ENCODE peak calls at places on chromosomes 12 and 14, in four cellular contexts. U is IMR-90, X is stomach, S is ovary. N is an unnamed sample.

GRCh38 chr12:91551927-91552326 is 369.3 kb upstream of the DCN start:
- DNase-seq in U (no peak), X (no peak), S (no peak), N (no peak)

GRCh38 chr14:93663317-93663716 is 125.0 kb downstream of the PRIMA1 start:
- DNase-seq in U (no peak), X (no peak), S (no peak), N (no peak)

GRCh38 chr14:34029921-34030334 is 79.1 kb upstream of the EGLN3 start:
- DNase-seq in U (no peak), X (peak; percentile 47), S (peak; percentile 29), N (no peak)

GRCh38 chr14:69651653-69652052 is 40.3 kb downstream of the SUSD6 start:
- DNase-seq in U (peak; percentile 28), X (no peak), S (no peak), N (no peak)

GRCh38 chr14:78997811-78998210 is 827.6 kb downstream of the NRXN3 start:
- DNase-seq in U (peak; percentile 71), X (no peak), S (no peak), N (no peak)

GRCh38 chr12:14554281-14555008 is 13.2 kb downstream of the PLBD1 start:
- DNase-seq in U (no peak), X (peak; percentile 92), S (no peak), N (peak; percentile 84)

GRCh38 chr12:131494741-131495524 is 216.0 kb upstream of the SFSWAP start:
- DNase-seq in U (no peak), X (no peak), S (no peak), N (no peak)

GRCh38 chr12:28498850-28499249 is 308.6 kb downstream of the CCDC91 start:
- DNase-seq in U (no peak), X (no peak), S (no peak), N (no peak)

GRCh38 chr12:66087365-66087943 is 43.1 kb downstream of the LLPH start:
- DNase-seq in U (peak; percentile 88), X (peak; percentile 60), S (peak; percentile 73), N (no peak)

GRCh38 chr14:23626946-23627345 is 9.2 kb upstream of the DHRS2 start:
- DNase-seq in U (no peak), X (no peak), S (no peak), N (no peak)

GRCh38 chr12:57756406-57757341 is 1.8 kb downstream of the MARCHF9 start:
- DNase-seq in U (no peak), X (peak; percentile 59), S (no peak), N (peak; percentile 92)

GRCh38 chr14:99592933-99593753 is 10.9 kb downstream of the CCDC85C start:
- DNase-seq in U (no peak), X (no peak), S (no peak), N (no peak)

GRCh38 chr12:62761658-62762057 is 173.3 kb downstream of the PPM1H start:
- DNase-seq in U (no peak), X (no peak), S (no peak), N (no peak)

GRCh38 chr14:74947353-74948227 is 7.8 kb downstream of the PGF start:
- DNase-seq in U (no peak), X (no peak), S (no peak), N (no peak)

GRCh38 chr14:74946659-74947281 is 8.6 kb downstream of the PGF start:
- DNase-seq in U (no peak), X (no peak), S (no peak), N (no peak)

GRCh38 chr14:74945261-74945851 is 10.0 kb downstream of the PGF start:
- DNase-seq in U (no peak), X (no peak), S (no peak), N (no peak)

GRCh38 chr14:74948228-74949175 is 6.9 kb downstream of the PGF start:
- DNase-seq in U (no peak), X (no peak), S (no peak), N (no peak)

DNA sequence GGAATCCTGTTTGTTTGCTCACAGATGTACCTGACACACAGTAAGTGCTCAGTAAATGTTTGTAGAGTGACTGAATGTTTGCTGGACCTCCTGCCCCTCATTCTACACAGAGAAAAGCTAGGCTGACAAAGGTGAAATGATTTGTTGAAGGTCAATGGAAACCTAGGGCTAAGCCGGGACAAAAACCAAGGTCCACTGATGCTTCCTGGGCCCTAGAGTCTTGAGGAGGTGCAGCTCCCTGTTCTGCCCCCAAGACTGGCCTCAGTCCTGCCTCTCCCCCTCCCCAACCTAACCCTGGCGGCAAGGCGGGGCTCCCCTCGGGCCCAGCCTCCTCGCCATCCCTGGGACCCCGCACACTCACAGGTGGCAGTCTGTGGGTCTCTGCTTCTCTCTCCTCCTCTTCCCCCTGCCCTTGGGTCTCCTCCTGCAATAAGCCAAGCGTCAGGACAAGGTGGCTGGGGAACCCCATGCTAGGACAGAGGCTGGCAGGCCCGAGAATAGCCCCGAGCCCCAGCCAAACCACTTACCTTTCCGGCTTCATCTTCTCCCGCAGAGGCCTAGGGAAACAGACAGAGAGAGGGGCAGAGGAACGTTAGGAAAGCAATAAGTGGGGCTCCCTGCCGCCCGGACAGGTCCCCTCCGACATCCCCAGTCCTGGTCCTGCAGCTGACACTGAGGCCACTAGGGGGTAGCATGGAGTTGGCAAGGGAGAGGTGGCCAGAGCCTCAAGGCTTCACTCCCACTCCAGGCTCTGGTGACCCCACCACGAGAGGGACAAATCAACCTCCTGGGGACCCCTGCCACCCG is 9.3 kb downstream of the PGF start:
- DNase-seq in U (peak; percentile 59), X (peak; percentile 78), S (peak; percentile 78), N (peak; percentile 91)
- TF ChIP-seq POLR2A in U (peak; percentile 38), X (no peak), S (no peak), N (no peak)

DNA sequence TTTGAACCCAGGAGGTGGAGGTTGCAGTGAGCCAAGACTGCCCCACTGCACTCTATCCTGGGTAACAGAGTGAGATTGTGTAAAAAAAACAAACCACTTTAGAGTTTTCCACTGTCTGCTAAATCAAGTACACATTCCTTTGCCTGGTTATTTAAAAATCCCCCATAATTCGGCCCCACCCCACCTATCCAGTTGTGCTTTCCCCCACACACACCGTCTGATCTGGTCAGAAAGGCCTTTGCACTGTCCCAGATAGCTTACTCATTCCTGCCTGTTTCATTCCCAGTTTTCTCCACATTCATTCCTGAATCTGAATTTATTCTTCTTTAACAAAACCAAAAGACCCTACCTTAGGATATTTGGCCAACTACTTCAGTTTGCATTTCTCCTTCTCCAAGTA is 29.5 kb downstream of the NINJ2 start:
- DNase-seq in U (no peak), X (no peak), S (no peak), N (no peak)
- H3K4me1 ChIP-seq in U (peaks cover 7% of the 10 kb centered on the region), X (peaks cover 27% of the 10 kb centered on the region), S (no peaks in the 10 kb centered on the region), N (peaks cover 87% of the 10 kb centered on the region)

DNA sequence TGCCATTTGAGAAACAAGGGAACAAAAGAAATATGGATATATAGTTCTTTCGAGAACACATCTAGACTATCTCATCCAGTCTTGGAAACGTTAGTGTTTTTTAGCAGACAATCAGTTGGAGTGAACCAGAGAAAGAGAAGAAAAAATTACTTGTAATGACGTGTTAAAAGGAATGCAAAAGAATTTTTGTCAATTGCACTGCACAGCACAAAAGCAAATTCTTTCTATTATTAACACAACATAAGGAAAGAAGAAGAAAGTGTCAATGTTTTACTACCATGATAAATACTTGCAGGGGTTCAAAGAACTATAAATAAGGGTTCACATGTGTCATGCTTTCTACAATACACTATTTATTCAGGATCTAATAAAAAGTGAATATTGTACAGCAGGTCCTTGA is 27.5 kb upstream of the GSG1 start:
- DNase-seq in U (no peak), X (no peak), S (no peak), N (no peak)
- H3K4me3 ChIP-seq in U (no peak overlapping the region), X (no peak overlapping the region), S (no peak overlapping the region), N (no peak overlapping the region)

GRCh38 chr12:109590566-109590965 is 17.0 kb downstream of the MVK start:
- DNase-seq in U (no peak), X (no peak), S (no peak), N (no peak)

GRCh38 chr12:109587921-109588320 is 14.3 kb downstream of the MVK start:
- DNase-seq in U (no peak), X (no peak), S (no peak), N (no peak)

GRCh38 chr12:109589691-109590245 is 16.2 kb downstream of the MVK start:
- DNase-seq in U (no peak), X (no peak), S (no peak), N (no peak)

GRCh38 chr12:109589240-109589590 is 15.6 kb downstream of the MVK start:
- DNase-seq in U (no peak), X (no peak), S (no peak), N (no peak)

GRCh38 chr12:109588461-109589239 is 15.1 kb downstream of the MVK start:
- DNase-seq in U (no peak), X (no peak), S (no peak), N (no peak)
- TF ChIP-seq POLR2A in U (no peak), X (no peak), S (no peak), N (no peak)

GRCh38 chr12:110037315-110037714 is 11.0 kb downstream of the C12orf76 start:
- DNase-seq in U (no peak), X (no peak), S (no peak), N (no peak)
- H3K4me1 ChIP-seq in U (peaks cover 22% of the 10 kb centered on the region), X (peaks cover 16% of the 10 kb centered on the region), S (peaks cover 6% of the 10 kb centered on the region), N (peaks cover 11% of the 10 kb centered on the region)

GRCh38 chr12:21657336-21658077 is at the start of gene LDHB:
- DNase-seq in U (peak; percentile 96), X (peak; percentile 94), S (peak; percentile 93), N (peak; percentile 94)

GRCh38 chr12:21651821-21652220 is 5.8 kb downstream of the LDHB start:
- DNase-seq in U (no peak), X (no peak), S (no peak), N (no peak)

GRCh38 chr12:21656931-21657335 is 709 bp downstream of the LDHB start:
- DNase-seq in U (peak; percentile 50), X (peak; percentile 43), S (peak; percentile 41), N (peak; percentile 78)

GRCh38 chr12:21659383-21659782 is 1.7 kb upstream of the LDHB start:
- DNase-seq in U (no peak), X (no peak), S (no peak), N (no peak)

DNA sequence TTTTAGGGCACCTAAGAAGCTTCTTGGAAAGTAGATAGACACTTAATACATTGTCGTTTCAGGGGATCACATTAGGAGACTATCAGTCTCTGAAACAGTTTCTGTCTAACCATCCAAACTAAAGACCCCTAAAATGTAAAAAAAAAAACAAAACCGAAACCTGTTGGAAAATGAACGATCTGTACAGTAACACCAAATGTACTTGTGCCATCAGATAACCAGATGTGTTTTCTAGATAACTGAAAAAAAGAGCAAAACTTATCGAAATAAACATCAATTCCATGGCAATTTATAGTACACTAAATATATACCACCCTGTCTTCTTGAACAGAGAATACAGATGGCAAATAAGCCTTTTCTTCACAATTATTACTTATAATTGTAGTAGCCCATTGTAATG is 2.0 kb downstream of the LDHB start:
- DNase-seq in U (no peak), X (no peak), S (no peak), N (no peak)
- H3K4me3 ChIP-seq in U (no peak overlapping the region), X (peak overlapping the region; percentile 65), S (no peak overlapping the region), N (peak overlapping the region; percentile 95)

DNA sequence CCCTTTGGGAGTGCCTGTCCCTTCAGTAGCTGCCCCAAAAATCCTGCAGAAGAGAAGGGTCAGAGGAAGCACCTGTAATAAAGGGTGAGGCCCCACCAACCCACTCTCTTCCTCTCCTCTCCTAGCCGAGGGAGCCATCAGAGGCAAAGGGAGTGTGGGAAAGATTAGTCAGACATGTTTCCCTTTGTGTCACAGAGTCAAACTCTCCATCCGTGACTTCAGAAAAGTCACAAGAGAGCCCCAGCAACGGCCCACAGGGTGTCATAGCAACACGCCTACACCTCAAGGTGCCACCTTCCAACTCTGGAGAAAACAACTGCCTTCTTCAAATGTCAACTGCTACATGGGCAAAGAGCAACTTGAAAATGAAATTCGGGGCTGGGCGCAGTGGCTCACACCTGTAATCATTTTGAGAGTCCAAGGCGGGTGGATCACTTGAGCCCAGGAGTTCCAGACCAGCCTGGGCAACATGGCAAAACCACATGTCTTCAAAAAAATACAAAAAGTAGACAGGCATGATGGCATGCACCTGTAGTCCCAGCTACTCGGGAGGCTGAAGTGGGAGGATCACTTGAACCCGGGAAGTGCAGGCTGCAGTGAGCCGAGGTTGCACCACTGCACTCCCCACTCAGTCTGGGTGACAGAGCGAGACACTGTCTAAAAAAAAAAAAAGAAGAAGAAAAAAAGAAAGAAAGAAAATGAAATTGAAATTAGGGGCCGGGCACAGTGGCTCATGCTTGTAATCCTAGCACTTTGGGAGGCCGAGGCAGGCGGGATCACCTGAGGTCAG is 17.7 kb upstream of the CD27 start:
- DNase-seq in U (no peak), X (peak; percentile 34), S (no peak), N (peak; percentile 92)
- TF ChIP-seq POLR2A in U (no peak), X (no peak), S (no peak), N (no peak)

N was measured in spleen.